ENCODE peak calls at places on chromosomes 12 and 14, in ten cellular contexts. X, P, S, B, N, T, D, V, I and E are unnamed samples.
A peak's percentile ranks its signal among the peaks of the same experiment; 100 is the strongest.

GRCh38 chr12:90299121-90299520 is 590.5 kb upstream of the ATP2B1 start:
- DNase-seq in N (no peak), V (no peak), P (no peak), B (no peak), D (no peak), I (no peak), T (no peak), S (no peak), X (no peak), E (no peak)

GRCh38 chr12:52837341-52837741 is 3.2 kb upstream of the KRT79 start:
- DNase-seq in S (no peak), X (no peak), T (no peak), B (peak; percentile 49), I (no peak), N (no peak), V (no peak), P (no peak), D (peak; percentile 2), E (no peak)

GRCh38 chr14:52338282-52338681 is 24.2 kb downstream of the PTGER2 start:
- DNase-seq in I (no peak), P (no peak), X (no peak), T (no peak), N (no peak), D (peak; percentile 58), V (no peak), S (no peak), B (peak; percentile 31), E (no peak)

GRCh38 chr12:127809236-127809635 is 457.7 kb upstream of the TMEM132C start:
- DNase-seq in T (no peak), I (no peak), N (peak; percentile 29), B (no peak), X (no peak), V (no peak), S (no peak), P (no peak), D (no peak), E (no peak)

GRCh38 chr14:69055125-69055524 is 76.0 kb upstream of the ACTN1 start:
- DNase-seq in S (no peak), X (no peak), P (no peak), B (no peak), V (no peak), N (no peak), I (no peak), T (no peak), D (no peak), E (no peak)

GRCh38 chr14:55237999-55238680 is 33.1 kb upstream of the FBXO34 start:
- DNase-seq in I (no peak), P (no peak), B (no peak), D (no peak), S (no peak), X (no peak), N (no peak), T (no peak), V (no peak), E (no peak)

GRCh38 chr14:96817750-96818666 is 20.8 kb downstream of the VRK1 start:
- DNase-seq in X (no peak), S (no peak), V (no peak), D (no peak), P (no peak), T (no peak), B (no peak), I (no peak), N (no peak), E (no peak)

GRCh38 chr14:91519239-91520036 is 9.3 kb upstream of the PPP4R3A start:
- DNase-seq in B (no peak), D (no peak), X (no peak), S (no peak), T (no peak), N (no peak), V (no peak), P (no peak), I (no peak), E (no peak)

GRCh38 chr12:113407931-113408585 is 4.4 kb upstream of the SDS start:
- DNase-seq in V (no peak), X (no peak), S (no peak), T (no peak), I (no peak), D (no peak), P (no peak), N (no peak), B (no peak), E (no peak)

GRCh38 chr12:105083551-105084105 is 630 bp downstream of the ALDH1L2 start:
- DNase-seq in D (no peak), S (no peak), V (no peak), T (peak; percentile 43), B (peak; percentile 36), P (peak; percentile 40), X (no peak), I (no peak), N (peak; percentile 77), E (peak; percentile 64)

GRCh38 chr12:78697817-78698415 is 166.7 kb upstream of the SYT1 start:
- DNase-seq in S (no peak), D (no peak), P (no peak), B (no peak), I (no peak), X (no peak), N (no peak), V (no peak), T (no peak), E (no peak)

GRCh38 chr14:92160619-92161018 is 38.9 kb downstream of the CPSF2 start:
- DNase-seq in P (no peak), B (no peak), N (no peak), X (no peak), T (no peak), D (no peak), I (no peak), S (no peak), V (no peak), E (no peak)

GRCh38 chr12:45655186-45655585 is 74.3 kb upstream of the ARID2 start:
- DNase-seq in V (peak; percentile 33), D (no peak), S (peak; percentile 32), X (no peak), P (no peak), N (no peak), I (peak; percentile 5), B (no peak), T (peak; percentile 34), E (peak; percentile 74)

GRCh38 chr12:79451988-79452387 is 238.8 kb downstream of the PAWR start:
- DNase-seq in I (peak; percentile 14), S (no peak), N (peak; percentile 90), T (peak; percentile 6), X (no peak), B (no peak), P (peak; percentile 70), D (peak; percentile 80), V (no peak), E (no peak)

GRCh38 chr14:50926851-50927386 is 17.4 kb downstream of the PYGL start:
- DNase-seq in I (no peak), N (no peak), S (no peak), P (no peak), X (no peak), D (no peak), V (no peak), B (no peak), T (no peak), E (no peak)

GRCh38 chr12:4978737-4979136 is 64.9 kb upstream of the KCNA5 start:
- DNase-seq in S (no peak), P (no peak), X (no peak), D (no peak), N (peak; percentile 90), V (no peak), B (no peak), T (no peak), I (peak; percentile 74), E (no peak)

GRCh38 chr14:103808403-103809001 is 38.9 kb downstream of the PPP1R13B start:
- DNase-seq in V (peak; percentile 25), X (peak; percentile 63), D (peak; percentile 41), P (peak; percentile 82), S (peak; percentile 54), B (peak; percentile 55), T (peak; percentile 77), I (peak; percentile 69), N (peak; percentile 68), E (peak; percentile 85)

GRCh38 chr14:78921856-78922255 is 751.7 kb downstream of the NRXN3 start:
- DNase-seq in S (no peak), V (no peak), B (no peak), D (no peak), I (no peak), N (no peak), T (no peak), X (no peak), P (no peak), E (no peak)

GRCh38 chr12:105455250-105455649 is 124.8 kb downstream of the C12orf75 start:
- DNase-seq in D (no peak), P (no peak), X (no peak), V (no peak), I (no peak), N (no peak), T (no peak), B (no peak), S (no peak), E (no peak)

GRCh38 chr14:78673845-78674244 is 503.7 kb downstream of the NRXN3 start:
- DNase-seq in X (no peak), B (no peak), I (no peak), P (no peak), D (no peak), S (no peak), T (no peak), N (no peak), V (no peak), E (peak; percentile 1)

GRCh38 chr12:124814741-124815613 is 48.7 kb downstream of the SCARB1 start:
- DNase-seq in N (no peak), T (peak; percentile 24), B (no peak), I (peak; percentile 44), S (no peak), X (no peak), P (no peak), D (no peak), V (no peak), E (no peak)

GRCh38 chr12:89949457-89950195 is 241.0 kb upstream of the ATP2B1 start:
- DNase-seq in S (peak; percentile 36), I (no peak), X (no peak), B (peak; percentile 71), D (peak; percentile 39), T (no peak), V (peak; percentile 33), P (no peak), N (no peak), E (no peak)

GRCh38 chr12:49647280-49647679 is 23.9 kb downstream of the PRPF40B start:
- DNase-seq in B (no peak), T (no peak), V (no peak), S (no peak), N (no peak), D (no peak), I (no peak), X (no peak), P (no peak), E (no peak)

GRCh38 chr12:88552672-88553079 is 27.6 kb downstream of the KITLG start:
- DNase-seq in T (no peak), D (peak; percentile 46), N (no peak), B (peak; percentile 7), V (no peak), X (no peak), S (no peak), I (no peak), P (no peak), E (no peak)

GRCh38 chr12:20421338-20421890 is 53.1 kb downstream of the PDE3A start:
- DNase-seq in S (no peak), X (no peak), I (no peak), V (no peak), N (no peak), P (no peak), D (no peak), B (no peak), T (peak; percentile 49), E (no peak)

GRCh38 chr12:50634379-50634778 is 129.5 kb upstream of the ATF1 start:
- DNase-seq in S (no peak), T (no peak), P (no peak), N (no peak), I (no peak), X (no peak), D (no peak), B (no peak), V (no peak), E (peak; percentile 36)

GRCh38 chr12:27619308-27619707 is 76.9 kb upstream of the REP15 start:
- DNase-seq in T (no peak), I (no peak), D (peak; percentile 95), S (no peak), X (no peak), V (no peak), P (no peak), B (peak; percentile 53), N (no peak), E (peak; percentile 49)

GRCh38 chr12:131365821-131366260 is 345.0 kb upstream of the SFSWAP start:
- DNase-seq in D (no peak), S (no peak), P (peak; percentile 65), B (no peak), T (no peak), V (no peak), I (no peak), N (no peak), X (no peak), E (no peak)